ENCODE peak calls at places on chromosomes 6 and 20, in four cellular contexts. F is HEK293T, B is GM03348, V is NCI-H1092 treated with DMSO at 0.1 percent for 48 hours. T is an unnamed sample.

GRCh38 chr6:127341471-127342202 is 1.8 kb downstream of the ECHDC1 start:
- DNase-seq in F (no peak), B (no peak), V (no peak), T (no peak)

GRCh38 chr20:58017237-58017969 is 211.1 kb downstream of the ANKRD60 start:
- DNase-seq in F (no peak), B (peak), V (no peak), T (no peak)

GRCh38 chr6:107819217-107819616 is 4.9 kb downstream of the SCML4 start:
- DNase-seq in F (no peak), B (no peak), V (no peak), T (no peak)

GRCh38 chr6:150813319-150813992 is 52.0 kb upstream of the MTHFD1L start:
- DNase-seq in F (no peak), B (peak), V (no peak), T (peak)

GRCh38 chr6:107689190-107689589 is 134.9 kb downstream of the SCML4 start:
- DNase-seq in F (no peak), B (no peak), V (no peak), T (no peak)

GRCh38 chr6:136696238-136696637 is 96.0 kb downstream of the MAP3K5 start:
- DNase-seq in F (no peak), B (no peak), V (no peak), T (no peak)

GRCh38 chr6:122026572-122027369 is 372.7 kb upstream of the HSF2 start:
- DNase-seq in F (no peak), B (no peak), V (no peak), T (no peak)

GRCh38 chr6:147468634-147469033 is 39.9 kb upstream of the SAMD5 start:
- DNase-seq in F (peak), B (no peak), V (no peak), T (no peak)

GRCh38 chr6:98044791-98045190 is 761.8 kb upstream of the MMS22L start:
- DNase-seq in F (no peak), B (no peak), V (no peak), T (no peak)

GRCh38 chr6:33962186-33962585 is 158.4 kb upstream of the MLN start:
- DNase-seq in F (no peak), B (peak), V (no peak), T (peak)

GRCh38 chr20:4021905-4022304 is 6.5 kb upstream of the RNF24 start:
- DNase-seq in F (no peak), B (peak), V (no peak), T (no peak)

GRCh38 chr20:64090165-64090564 is 6.0 kb upstream of the LKAAEAR1 start:
- DNase-seq in F (peak), B (no peak), V (no peak), T (no peak)